ENCODE peak calls at places on chromosomes 4 and X, in eight cellular contexts. Z is mesothelial cell of epicardium; N is nephron progenitor cell; I is fibroblast of mammary gland; U is body of pancreas; Q is CD4-positive, alpha-beta T cell; P is fibroblast of lung; R is GM20000. B is an unnamed sample.
A peak's percentile ranks its signal among the peaks of the same experiment; 100 is the strongest.

GRCh38 chr4:186726150-186726439 is 2.4 kb upstream of the FAT1 start:
- DNase-seq in Z (no peak), U (no peak), N (no peak), Q (no peak), I (no peak), R (peak; percentile 24), P (no peak), B (no peak)

GRCh38 chr4:169818063-169818679 is 60.4 kb upstream of the HPF1 start:
- DNase-seq in U (no peak), P (no peak), I (no peak), Z (no peak), N (no peak), Q (no peak), R (no peak), B (no peak)

GRCh38 chrX:136867518-136867917 is 13.0 kb downstream of the RBMX start:
- DNase-seq in Z (no peak), U (no peak), N (no peak), P (peak; percentile 71), Q (no peak), I (peak; percentile 52), R (no peak), B (no peak)

GRCh38 chrX:123797543-123798447 is 62.1 kb upstream of the XIAP start:
- DNase-seq in I (no peak), Q (no peak), R (no peak), N (no peak), Z (no peak), P (no peak), U (no peak), B (no peak)

GRCh38 chr4:108959497-108959896 is 196.6 kb upstream of the ETNPPL start:
- DNase-seq in I (no peak), N (no peak), R (no peak), Z (no peak), U (no peak), Q (no peak), P (no peak), B (no peak)

GRCh38 chr4:187777954-187778353 is 217.6 kb upstream of the ZFP42 start:
- DNase-seq in Z (no peak), U (no peak), P (no peak), N (no peak), Q (no peak), R (no peak), I (no peak), B (no peak)

GRCh38 chr4:157977086-157977485 is 195.7 kb downstream of the GASK1B start:
- DNase-seq in Q (no peak), U (no peak), I (peak; percentile 14), R (no peak), P (no peak), Z (no peak), N (no peak), B (no peak)

GRCh38 chr4:142534994-142535393 is 311.1 kb downstream of the INPP4B start:
- DNase-seq in N (no peak), P (no peak), U (no peak), R (no peak), I (peak; percentile 66), Q (no peak), Z (no peak), B (peak; percentile 33)

GRCh38 chr4:185912779-185913178 is 100.8 kb upstream of the SORBS2 start:
- DNase-seq in I (peak; percentile 8), R (no peak), N (no peak), Z (no peak), P (no peak), Q (no peak), U (no peak), B (peak; percentile 56)

GRCh38 chrX:131746491-131746968 is 202.7 kb downstream of the OR13H1 start:
- DNase-seq in R (no peak), U (peak; percentile 87), Z (no peak), P (no peak), N (no peak), Q (no peak), I (peak; percentile 85), B (peak; percentile 95)

GRCh38 chr4:77817304-77818076 is 1.7 kb downstream of the CNOT6L start:
- DNase-seq in U (peak; percentile 39), R (peak; percentile 16), P (no peak), I (peak; percentile 28), Q (no peak), N (no peak), Z (no peak), B (peak; percentile 16)

GRCh38 chrX:46918434-46918833 is 6.2 kb downstream of the JADE3 start:
- DNase-seq in P (no peak), Q (no peak), I (peak; percentile 10), N (no peak), U (peak; percentile 40), R (no peak), Z (no peak), B (no peak)

GRCh38 chr4:25787891-25788331 is 74.9 kb downstream of the SEL1L3 start:
- DNase-seq in N (no peak), R (no peak), Q (no peak), U (peak; percentile 72), Z (no peak), I (no peak), P (no peak), B (no peak)

GRCh38 chr4:108166038-108166437 is 2.7 kb downstream of the LEF1 start:
- DNase-seq in I (no peak), R (no peak), U (no peak), Q (peak; percentile 19), P (no peak), N (peak; percentile 33), Z (no peak), B (no peak)

GRCh38 chr4:139603576-139604387 is 47.8 kb upstream of the SETD7 start:
- DNase-seq in Z (no peak), N (peak; percentile 37), I (peak; percentile 72), Q (no peak), U (peak; percentile 54), R (peak; percentile 34), P (peak; percentile 73), B (peak; percentile 80)

GRCh38 chr4:2891294-2891693 is 47.6 kb downstream of the ADD1 start:
- DNase-seq in U (no peak), I (peak; percentile 71), Z (no peak), R (no peak), P (peak; percentile 73), N (no peak), Q (no peak), B (no peak)

GRCh38 chrX:153771261-153771681 is 7.2 kb downstream of the PLXNB3 start:
- DNase-seq in R (peak; percentile 11), U (no peak), Q (no peak), N (no peak), I (no peak), Z (peak; percentile 12), P (no peak), B (no peak)
- TF ChIP-seq CTCF in R (no peak), U (no peak), Q (no peak), N (no peak), I (no peak), Z (no peak), P (no peak), B (no peak)

GRCh38 chrX:138777230-138777629 is 65.7 kb upstream of the FGF13 start:
- DNase-seq in R (no peak), P (no peak), Q (no peak), I (no peak), N (no peak), U (no peak), Z (no peak), B (no peak)

GRCh38 chrX:138769918-138770317 is 58.4 kb upstream of the FGF13 start:
- DNase-seq in I (no peak), Q (no peak), Z (no peak), U (no peak), N (no peak), R (no peak), P (no peak), B (no peak)

GRCh38 chrX:138771042-138771441 is 59.5 kb upstream of the FGF13 start:
- DNase-seq in N (no peak), P (no peak), Z (no peak), R (no peak), U (no peak), I (peak; percentile 29), Q (no peak), B (no peak)

DNA sequence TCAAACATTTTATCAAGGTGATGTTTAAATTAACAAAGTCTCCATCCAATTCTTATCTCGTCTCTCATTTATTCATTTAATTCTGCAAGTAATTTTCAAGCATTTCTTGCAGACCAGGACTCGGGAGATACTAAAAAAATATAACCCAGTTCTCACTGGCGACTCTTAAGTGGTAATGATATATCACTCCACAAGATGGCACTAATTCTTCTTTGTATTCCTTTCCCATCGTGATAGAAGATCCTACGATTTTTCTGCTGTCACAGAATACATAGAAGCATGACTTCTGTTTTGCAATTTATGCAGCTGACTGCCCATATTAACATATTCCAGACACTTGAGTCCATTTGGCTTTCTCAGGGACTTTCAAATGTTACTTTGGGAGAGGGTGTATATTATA is 64.0 kb upstream of the FGF13 start:
- DNase-seq in Z (no peak), P (peak; percentile 54), U (no peak), Q (no peak), I (peak; percentile 55), N (no peak), R (peak; percentile 2), B (peak; percentile 55)
- TF ChIP-seq CTCF in Z (peak; percentile 65), P (peak; percentile 18), U (no peak), Q (no peak), I (peak; percentile 46), N (peak; percentile 40), R (no peak), B (peak; percentile 37)

GRCh38 chrX:119417842-119418241 is 18.7 kb downstream of the SLC25A43 start:
- DNase-seq in Q (no peak), P (peak; percentile 5), Z (no peak), N (no peak), R (no peak), I (peak; percentile 22), U (no peak), B (peak; percentile 16)
- TF ChIP-seq CTCF in Q (no peak), P (peak; percentile 23), Z (no peak), N (no peak), R (no peak), I (peak; percentile 26), U (peak; percentile 10), B (no peak)

DNA sequence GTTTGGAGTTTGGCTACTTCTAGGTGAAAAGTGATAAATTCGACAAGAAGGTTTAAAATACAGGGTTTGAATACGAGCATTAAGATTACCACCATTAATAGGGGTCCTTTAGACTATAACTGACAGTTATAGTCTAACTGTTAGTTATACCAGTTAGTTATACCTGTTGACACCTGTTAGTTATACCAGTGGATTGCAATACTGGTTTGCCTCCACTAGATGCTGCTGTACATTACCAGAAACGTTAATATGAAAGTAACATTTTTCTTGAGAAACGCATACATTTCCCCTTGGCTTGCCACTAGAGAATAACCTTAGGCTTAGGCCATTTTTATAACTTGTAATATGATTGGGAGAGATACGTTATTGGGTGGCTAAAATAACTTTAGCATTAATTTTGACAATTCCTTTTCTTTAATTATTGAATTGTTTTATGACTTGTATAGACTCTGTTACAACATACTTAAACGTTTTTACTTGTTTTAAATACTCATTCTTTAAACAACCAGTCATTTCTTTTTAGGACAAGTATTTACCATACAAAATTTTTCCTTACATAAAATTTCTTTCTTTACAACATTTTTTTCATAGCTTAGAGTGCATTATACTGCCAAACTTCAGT is 911.2 kb downstream of the FSTL5 start:
- DNase-seq in U (peak; percentile 19), P (peak; percentile 1), Q (no peak), I (peak; percentile 1), R (peak; percentile 29), Z (no peak), N (no peak), B (peak; percentile 52)
- TF ChIP-seq CTCF in U (peak; percentile 52), P (peak; percentile 49), Q (peak; percentile 15), I (peak; percentile 43), R (peak; percentile 86), Z (peak; percentile 47), N (peak; percentile 45), B (peak; percentile 63)